ENCODE peak calls at places on chromosomes 13 and 19, in ten cellular contexts. A, H, F, N, S, I, R, U, W and X are unnamed samples.

GRCh38 chr19:12806242-12807131 is at the start of gene RNASEH2A:
- DNase-seq in A (peak), H (peak), F (peak), N (peak), S (peak), I (peak), R (peak), U (peak), W (no peak), X (peak)

GRCh38 chr13:44040754-44041100 is 161.0 kb downstream of the LACC1 start:
- DNase-seq in A (no peak), H (no peak), F (no peak), N (no peak), S (no peak), I (no peak), R (peak), U (no peak), W (no peak), X (no peak)

GRCh38 chr13:46575843-46576242 is 22.9 kb downstream of the LRCH1 start:
- DNase-seq in A (no peak), H (no peak), F (no peak), N (no peak), S (no peak), I (no peak), R (peak), U (no peak), W (no peak), X (no peak)

GRCh38 chr13:66461021-66461420 is 769.1 kb downstream of the PCDH9 start:
- DNase-seq in A (no peak), H (no peak), F (no peak), N (no peak), S (no peak), I (no peak), R (peak), U (no peak), W (no peak), X (no peak)

GRCh38 chr13:109451726-109452125 is 334.7 kb downstream of the IRS2 start:
- DNase-seq in A (no peak), H (no peak), F (no peak), N (no peak), S (no peak), I (no peak), R (no peak), U (no peak), W (no peak), X (no peak)

GRCh38 chr19:18725755-18726416 is 42.4 kb downstream of the CRTC1 start:
- DNase-seq in A (no peak), H (no peak), F (no peak), N (no peak), S (no peak), I (no peak), R (no peak), U (no peak), W (no peak), X (no peak)

GRCh38 chr19:31174948-31175347 is 174.3 kb downstream of the TSHZ3 start:
- DNase-seq in A (no peak), H (no peak), F (no peak), N (no peak), S (no peak), I (no peak), R (no peak), U (no peak), W (no peak), X (no peak)

GRCh38 chr19:46710687-46711086 is 6.2 kb downstream of the PRKD2 start:
- DNase-seq in A (no peak), H (no peak), F (no peak), N (no peak), S (no peak), I (no peak), R (no peak), U (no peak), W (no peak), X (peak)

GRCh38 chr13:49183672-49184315 is 36.3 kb upstream of the MLNR start:
- DNase-seq in A (no peak), H (no peak), F (no peak), N (no peak), S (no peak), I (no peak), R (peak), U (no peak), W (no peak), X (no peak)

GRCh38 chr19:1254530-1255185 is 6.3 kb downstream of the MIDN start:
- DNase-seq in A (no peak), H (no peak), F (no peak), N (no peak), S (no peak), I (no peak), R (no peak), U (no peak), W (no peak), X (no peak)

GRCh38 chr19:23766951-23767350 is 8.3 kb upstream of the ZNF681 start:
- DNase-seq in A (no peak), H (no peak), F (no peak), N (no peak), S (no peak), I (no peak), R (no peak), U (no peak), W (no peak), X (no peak)